ENCODE peak calls at places on chromosomes 11 and 22, in eight cellular contexts. One of them, this sample, is unnamed.

GRCh38 chr11:4181780-4182721 is 87.5 kb downstream of the RRM1 start:
- DNase-seq in neural progenitor cell: peak
- DNase-seq in IMR-90: peak
- DNase-seq in DND-41: peak
- DNase-seq in kidney: peak
- DNase-seq in H1: peak
- DNase-seq in H9: peak
- DNase-seq in fibroblast of lung: peak
- DNase-seq in this sample: peak

GRCh38 chr11:8777907-8778767 is 95.5 kb downstream of the RPL27A start:
- DNase-seq in H1: no peak
- DNase-seq in IMR-90: peak
- DNase-seq in fibroblast of lung: peak
- DNase-seq in neural progenitor cell: peak
- DNase-seq in kidney: no peak
- DNase-seq in H9: no peak
- DNase-seq in DND-41: no peak
- DNase-seq in this sample: no peak

GRCh38 chr22:30294066-30294465 is 4.8 kb upstream of the CASTOR1 start:
- DNase-seq in kidney: no peak
- DNase-seq in DND-41: no peak
- DNase-seq in IMR-90: no peak
- DNase-seq in H1: no peak
- DNase-seq in fibroblast of lung: no peak
- DNase-seq in neural progenitor cell: no peak
- DNase-seq in H9: no peak
- DNase-seq in this sample: no peak

GRCh38 chr11:79942071-79942470 is 501.2 kb upstream of the TENM4 start:
- DNase-seq in H1: no peak
- DNase-seq in kidney: no peak
- DNase-seq in H9: no peak
- DNase-seq in IMR-90: peak
- DNase-seq in neural progenitor cell: no peak
- DNase-seq in fibroblast of lung: no peak
- DNase-seq in DND-41: no peak
- DNase-seq in this sample: no peak

GRCh38 chr11:83087035-83087434 is 15.3 kb upstream of the RAB30 start:
- DNase-seq in H1: no peak
- DNase-seq in fibroblast of lung: no peak
- DNase-seq in H9: no peak
- DNase-seq in kidney: no peak
- DNase-seq in IMR-90: no peak
- DNase-seq in DND-41: no peak
- DNase-seq in neural progenitor cell: no peak
- DNase-seq in this sample: no peak

GRCh38 chr22:42313204-42313603 is 42.8 kb upstream of the TCF20 start:
- DNase-seq in kidney: no peak
- DNase-seq in H1: no peak
- DNase-seq in fibroblast of lung: no peak
- DNase-seq in IMR-90: no peak
- DNase-seq in neural progenitor cell: no peak
- DNase-seq in H9: no peak
- DNase-seq in DND-41: no peak
- DNase-seq in this sample: no peak

GRCh38 chr11:12719221-12719620 is 45.0 kb downstream of the TEAD1 start:
- DNase-seq in DND-41: no peak
- DNase-seq in neural progenitor cell: peak
- DNase-seq in kidney: no peak
- DNase-seq in H1: peak
- DNase-seq in fibroblast of lung: peak
- DNase-seq in IMR-90: peak
- DNase-seq in H9: no peak
- DNase-seq in this sample: no peak

GRCh38 chr11:47607380-47607779 is 13.2 kb upstream of the C1QTNF4 start:
- DNase-seq in fibroblast of lung: peak
- DNase-seq in H9: no peak
- DNase-seq in kidney: no peak
- DNase-seq in IMR-90: peak
- DNase-seq in neural progenitor cell: no peak
- DNase-seq in DND-41: no peak
- DNase-seq in H1: no peak
- DNase-seq in this sample: no peak

GRCh38 chr11:83157755-83158473 is 983 bp downstream of the PCF11 start:
- DNase-seq in kidney: peak
- DNase-seq in IMR-90: peak
- DNase-seq in neural progenitor cell: peak
- DNase-seq in DND-41: peak
- DNase-seq in fibroblast of lung: peak
- DNase-seq in H1: peak
- DNase-seq in H9: peak
- DNase-seq in this sample: peak

GRCh38 chr11:88196393-88196792 is 21.1 kb upstream of the RAB38 start:
- DNase-seq in kidney: no peak
- DNase-seq in IMR-90: no peak
- DNase-seq in neural progenitor cell: no peak
- DNase-seq in H1: no peak
- DNase-seq in fibroblast of lung: no peak
- DNase-seq in DND-41: no peak
- DNase-seq in H9: no peak
- DNase-seq in this sample: no peak

GRCh38 chr11:27621440-27622161 is 78.7 kb downstream of the BDNF start:
- DNase-seq in H1: no peak
- DNase-seq in neural progenitor cell: no peak
- DNase-seq in IMR-90: peak
- DNase-seq in DND-41: no peak
- DNase-seq in H9: no peak
- DNase-seq in fibroblast of lung: peak
- DNase-seq in kidney: no peak
- DNase-seq in this sample: no peak

GRCh38 chr22:22938672-22939536 is 51.3 kb downstream of the IGLL5 start:
- DNase-seq in fibroblast of lung: no peak
- DNase-seq in neural progenitor cell: no peak
- DNase-seq in DND-41: no peak
- DNase-seq in H1: no peak
- DNase-seq in kidney: peak
- DNase-seq in H9: no peak
- DNase-seq in IMR-90: no peak
- DNase-seq in this sample: no peak

GRCh38 chr22:42389137-42389536 is 43.1 kb downstream of the NFAM1 start:
- DNase-seq in H9: no peak
- DNase-seq in kidney: no peak
- DNase-seq in DND-41: no peak
- DNase-seq in IMR-90: no peak
- DNase-seq in fibroblast of lung: no peak
- DNase-seq in neural progenitor cell: no peak
- DNase-seq in H1: no peak
- DNase-seq in this sample: no peak

DNA sequence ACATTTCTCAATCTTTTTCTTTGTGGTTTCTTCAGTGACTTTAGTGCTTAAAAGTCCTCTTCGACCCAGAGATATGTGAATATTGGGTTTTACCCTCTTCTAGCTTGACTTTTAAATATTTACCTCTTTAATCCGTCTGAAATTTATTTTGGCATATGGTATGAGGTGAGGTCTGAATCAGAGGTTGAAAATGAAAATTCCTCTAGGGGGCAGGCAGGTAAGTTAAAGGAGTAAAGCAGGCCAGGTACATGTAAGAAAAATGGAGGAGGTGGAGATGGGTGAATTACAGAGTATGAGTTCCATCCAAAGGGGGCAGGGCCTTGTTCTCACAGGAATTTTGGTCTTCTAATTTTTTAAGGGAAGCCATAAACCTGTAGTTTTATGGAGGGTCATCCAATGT is 263.8 kb upstream of the NARS2 start:
- DNase-seq in IMR-90: no peak
- DNase-seq in H9: no peak
- DNase-seq in kidney: no peak
- DNase-seq in fibroblast of lung: peak
- DNase-seq in neural progenitor cell: no peak
- DNase-seq in DND-41: no peak
- DNase-seq in H1: no peak
- DNase-seq in this sample: no peak
- TF ChIP-seq CTCF in IMR-90: no peak
- TF ChIP-seq CTCF in H9: peak
- TF ChIP-seq CTCF in kidney: no peak
- TF ChIP-seq CTCF in fibroblast of lung: no peak
- TF ChIP-seq CTCF in neural progenitor cell: no peak
- TF ChIP-seq CTCF in DND-41: no peak
- TF ChIP-seq CTCF in H1: peak
- TF ChIP-seq CTCF in this sample: peak

DNA sequence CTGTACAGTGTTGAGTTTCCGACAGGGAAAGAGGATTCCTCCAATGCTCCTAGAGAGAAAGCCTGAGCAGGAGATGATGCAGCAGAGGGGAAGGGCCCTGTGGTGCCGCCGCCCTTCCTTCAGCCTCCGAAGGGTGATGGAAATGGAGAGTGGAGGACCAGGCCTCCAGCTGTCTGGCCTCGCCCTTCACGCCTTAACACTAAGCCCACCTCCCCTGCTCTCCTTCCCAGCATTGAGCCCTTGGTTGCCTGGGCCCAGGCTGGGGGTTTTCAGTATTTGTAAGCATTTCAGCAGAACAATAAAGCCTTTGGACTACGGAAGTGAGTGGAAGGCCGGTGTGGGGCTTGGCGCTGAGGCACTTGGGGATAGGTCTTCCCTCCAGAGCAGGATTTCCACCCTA is 21.7 kb downstream of the TREH start:
- DNase-seq in fibroblast of lung: no peak
- DNase-seq in H9: no peak
- DNase-seq in H1: no peak
- DNase-seq in neural progenitor cell: no peak
- DNase-seq in IMR-90: no peak
- DNase-seq in kidney: peak
- DNase-seq in DND-41: no peak
- DNase-seq in this sample: no peak
- H3K9ac ChIP-seq in fibroblast of lung: no peak
- H3K9ac ChIP-seq in H9: no peak
- H3K9ac ChIP-seq in H1: no peak
- H3K9ac ChIP-seq in neural progenitor cell: no peak
- H3K9ac ChIP-seq in IMR-90: no peak
- H3K9ac ChIP-seq in kidney: no peak
- H3K9ac ChIP-seq in DND-41: no peak
- H3K9ac ChIP-seq in this sample: no peak

GRCh38 chr11:64918056-64918455 is 1.0 kb upstream of the ATG2A start:
- DNase-seq in fibroblast of lung: peak
- DNase-seq in neural progenitor cell: peak
- DNase-seq in H9: no peak
- DNase-seq in kidney: no peak
- DNase-seq in DND-41: peak
- DNase-seq in IMR-90: peak
- DNase-seq in H1: no peak
- DNase-seq in this sample: no peak
- TF ChIP-seq CTCF in fibroblast of lung: peak
- TF ChIP-seq CTCF in neural progenitor cell: peak
- TF ChIP-seq CTCF in H9: no peak
- TF ChIP-seq CTCF in kidney: peak
- TF ChIP-seq CTCF in DND-41: peak
- TF ChIP-seq CTCF in IMR-90: peak
- TF ChIP-seq CTCF in H1: no peak
- TF ChIP-seq CTCF in this sample: no peak

GRCh38 chr11:44088377-44088776 is 7.1 kb upstream of the EXT2 start:
- DNase-seq in DND-41: no peak
- DNase-seq in H9: no peak
- DNase-seq in IMR-90: no peak
- DNase-seq in kidney: no peak
- DNase-seq in H1: no peak
- DNase-seq in neural progenitor cell: no peak
- DNase-seq in fibroblast of lung: no peak
- DNase-seq in this sample: no peak
- H3K9ac ChIP-seq in DND-41: no peak
- H3K9ac ChIP-seq in H9: no peak
- H3K9ac ChIP-seq in IMR-90: no peak
- H3K9ac ChIP-seq in kidney: no peak
- H3K9ac ChIP-seq in H1: no peak
- H3K9ac ChIP-seq in neural progenitor cell: no peak
- H3K9ac ChIP-seq in fibroblast of lung: no peak
- H3K9ac ChIP-seq in this sample: no peak

GRCh38 chr11:85590848-85591483 is 36.2 kb downstream of the DLG2 start:
- DNase-seq in IMR-90: peak
- DNase-seq in H1: no peak
- DNase-seq in fibroblast of lung: peak
- DNase-seq in DND-41: no peak
- DNase-seq in kidney: no peak
- DNase-seq in H9: no peak
- DNase-seq in neural progenitor cell: peak
- DNase-seq in this sample: no peak
- TF ChIP-seq CTCF in IMR-90: peak
- TF ChIP-seq CTCF in H1: peak
- TF ChIP-seq CTCF in fibroblast of lung: no peak
- TF ChIP-seq CTCF in DND-41: peak
- TF ChIP-seq CTCF in kidney: no peak
- TF ChIP-seq CTCF in H9: peak
- TF ChIP-seq CTCF in neural progenitor cell: peak
- TF ChIP-seq CTCF in this sample: peak